ENCODE peak calls at places on chromosomes 12 and 14, in five cellular contexts. J is transverse colon, W is fibroblast of lung, V is foreskin fibroblast, D is ovary. U is an unnamed sample.

GRCh38 chr12:80107221-80107620 is 7.9 kb downstream of the OTOGL start:
- DNase-seq in J (no peak), D (no peak), V (no peak), W (peak), U (peak)

GRCh38 chr12:71556881-71557280 is 106.8 kb downstream of the ZFC3H1 start:
- DNase-seq in V (peak), J (no peak), W (peak), D (no peak), U (peak)

GRCh38 chr12:94553130-94553519 is 93.5 kb upstream of the CEP83 start:
- DNase-seq in V (peak), J (no peak), W (peak), D (peak), U (peak)

GRCh38 chr14:61470261-61470953 is 149.0 kb downstream of the PRKCH start:
- DNase-seq in W (peak), J (no peak), D (no peak), V (peak), U (peak)

GRCh38 chr12:56160160-56160763 is 2.1 kb downstream of the MYL6 start:
- DNase-seq in J (peak), D (no peak), V (peak), W (peak), U (no peak)

GRCh38 chr12:14955876-14956811 is 5.3 kb downstream of the ARHGDIB start:
- DNase-seq in D (no peak), J (no peak), W (no peak), V (no peak), U (no peak)

GRCh38 chr12:6996040-6996441 is 22.2 kb downstream of the LPCAT3 start:
- DNase-seq in W (peak), J (no peak), D (no peak), V (peak), U (peak)

GRCh38 chr12:84772281-84772680 is 140.3 kb downstream of the SLC6A15 start:
- DNase-seq in W (peak), V (no peak), J (no peak), D (no peak), U (peak)

DNA sequence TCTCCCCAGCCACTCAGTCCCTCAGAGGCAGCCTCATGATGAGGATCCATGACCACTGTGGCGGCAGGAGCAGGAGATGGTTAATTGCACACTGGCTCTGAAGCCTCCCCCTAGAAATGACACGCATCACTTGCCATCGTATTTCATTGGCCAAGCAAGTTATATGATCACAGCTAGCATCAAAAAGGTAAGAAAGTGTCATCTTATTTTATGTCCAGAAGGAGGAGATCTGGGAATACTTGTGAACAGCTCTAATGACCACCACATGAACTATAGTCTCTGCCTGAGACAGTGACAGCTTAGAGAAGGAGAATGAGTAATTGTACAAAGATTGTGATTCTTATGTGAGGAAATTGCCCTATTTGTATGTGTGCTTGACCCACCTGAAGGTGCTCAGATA is 363.4 kb downstream of the NUAK1 start:
- DNase-seq in W (peak), J (no peak), V (no peak), D (no peak), U (peak)
- TF ChIP-seq CTCF in W (peak), J (no peak), V (no peak), D (no peak), U (no peak)

GRCh38 chr12:48004039-48004940 is at the start of gene COL2A1:
- DNase-seq in D (no peak), W (no peak), V (no peak), J (no peak), U (peak)

GRCh38 chr12:48004941-48005749 is 869 bp upstream of the COL2A1 start:
- DNase-seq in J (no peak), V (no peak), W (no peak), D (no peak), U (no peak)

GRCh38 chr12:48002179-48002601 is 2.1 kb downstream of the COL2A1 start:
- DNase-seq in W (peak), V (no peak), D (no peak), J (no peak), U (no peak)

GRCh38 chr12:48002773-48003218 is 1.5 kb downstream of the COL2A1 start:
- DNase-seq in W (peak), D (peak), J (peak), V (peak), U (peak)

DNA sequence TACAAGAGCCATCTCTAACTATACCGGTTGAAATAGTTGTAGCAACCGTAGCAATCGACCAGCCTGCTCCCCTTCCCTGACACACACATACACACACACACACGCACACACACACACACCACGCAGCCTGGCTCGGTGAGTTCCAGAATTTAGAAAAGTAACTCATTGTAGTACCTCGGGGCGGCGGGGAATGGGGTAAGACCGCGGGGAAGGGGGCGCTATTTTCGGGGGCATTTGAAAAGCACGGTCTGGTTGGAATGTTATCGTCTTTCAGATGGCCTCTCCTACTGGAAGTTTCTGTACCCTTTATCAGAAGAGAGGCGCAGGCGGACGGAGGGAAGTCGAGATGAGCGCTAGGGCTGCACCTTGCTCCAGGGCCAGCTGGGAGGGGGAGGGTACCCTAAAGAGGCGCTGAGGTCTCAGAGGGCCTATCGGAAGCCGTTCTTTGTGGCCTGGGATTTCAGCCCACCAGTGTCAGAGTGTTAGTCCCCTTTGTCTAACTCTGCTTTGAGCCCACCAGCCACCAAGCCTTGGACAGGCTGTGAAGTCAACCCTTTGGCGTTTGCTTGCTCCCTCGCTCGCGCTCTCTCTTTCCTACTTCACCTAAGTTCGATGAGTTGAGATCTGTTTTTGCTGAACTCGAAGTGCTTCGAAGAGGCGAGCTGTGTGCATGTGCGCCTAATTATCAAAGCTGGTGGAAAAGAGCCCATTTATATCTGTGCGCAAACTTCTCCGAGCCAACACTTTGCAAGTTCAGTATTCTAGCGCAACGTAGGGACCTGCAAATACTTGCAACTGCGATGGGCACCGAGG is 844 bp downstream of the COL2A1 start:
- DNase-seq in D (no peak), W (no peak), J (no peak), V (no peak), U (peak)
- H3K4me3 ChIP-seq in D (peak), W (no peak), J (peak), V (peak), U (no peak)

DNA sequence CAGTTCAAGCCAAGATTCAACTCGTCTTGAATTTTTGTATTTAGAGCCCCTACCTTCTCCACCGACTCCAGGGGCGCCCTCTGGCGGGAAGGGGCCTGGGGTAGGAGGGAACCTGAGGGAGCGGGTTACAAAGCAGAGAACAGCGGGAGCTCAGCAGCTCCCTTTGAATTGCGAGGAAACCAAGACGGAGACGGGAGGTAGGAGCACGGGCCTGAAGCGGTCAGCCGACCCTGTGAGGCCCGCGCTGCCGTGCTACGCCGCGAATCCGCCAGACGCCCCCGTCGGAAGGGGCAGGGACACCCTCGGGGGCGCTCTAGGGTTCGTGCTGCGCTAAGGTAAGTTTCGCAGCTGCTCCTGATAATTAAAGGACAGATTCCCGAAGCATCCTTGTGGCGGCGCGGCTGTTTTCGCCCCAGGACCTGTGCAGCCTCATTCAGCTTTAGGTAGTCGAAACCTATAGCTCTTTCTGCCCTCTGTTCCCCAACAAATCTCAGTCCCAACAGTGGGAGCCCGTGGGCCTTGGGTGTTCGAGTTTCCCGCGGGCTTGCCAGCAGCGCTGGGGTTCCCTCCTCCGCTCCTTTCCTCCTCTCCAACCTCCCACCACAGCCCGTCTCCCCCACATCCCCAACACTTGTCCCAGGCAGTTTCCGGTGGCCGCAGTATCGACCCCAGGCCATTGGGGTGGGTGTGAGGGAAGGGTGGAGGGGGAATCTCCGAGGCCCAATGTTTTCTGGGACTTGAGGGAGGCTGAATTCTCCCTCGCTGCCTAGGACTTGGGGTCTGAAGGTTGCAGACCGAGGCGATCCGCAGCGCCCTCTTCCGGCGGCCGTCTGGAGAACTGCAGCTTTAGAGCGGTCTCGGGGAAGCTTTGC is 5.1 kb upstream of the NKX2-1 start:
- DNase-seq in W (no peak), D (no peak), V (no peak), J (peak), U (no peak)
- TF ChIP-seq CTCF in W (no peak), D (no peak), V (peak), J (peak), U (peak)

GRCh38 chr14:80494769-80495168 is 283.5 kb upstream of the DIO2 start:
- DNase-seq in D (no peak), W (no peak), V (no peak), J (no peak), U (no peak)

GRCh38 chr14:80496090-80496489 is 284.8 kb upstream of the DIO2 start:
- DNase-seq in J (no peak), D (no peak), W (no peak), V (no peak), U (no peak)

GRCh38 chr14:80493620-80494019 is 282.3 kb upstream of the DIO2 start:
- DNase-seq in J (no peak), W (no peak), V (no peak), D (no peak), U (no peak)

DNA sequence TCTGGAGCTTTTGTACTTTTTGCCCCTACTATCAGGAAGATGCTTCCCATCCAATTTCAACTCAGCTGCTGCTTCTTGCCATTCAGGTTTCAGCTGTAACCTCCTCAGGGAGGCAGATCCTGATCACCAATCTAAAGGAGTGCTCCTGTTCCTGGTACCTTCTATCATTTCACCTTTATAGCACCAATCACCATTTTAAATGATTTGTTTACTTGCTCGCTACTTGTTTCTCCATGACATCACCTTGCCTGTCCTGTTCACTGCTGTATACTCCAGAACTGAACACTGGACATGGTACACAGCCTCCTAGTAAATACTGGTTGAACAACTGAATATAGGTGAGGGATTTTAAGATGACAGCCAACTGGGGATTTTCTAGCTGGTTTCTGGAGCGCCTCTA is 287.2 kb upstream of the DIO2 start:
- DNase-seq in D (no peak), W (no peak), V (no peak), J (no peak), U (no peak)
- H3K4me3 ChIP-seq in D (no peak), W (no peak), V (no peak), J (no peak), U (no peak)

GRCh38 chr14:100278702-100279101 is 27.5 kb downstream of the SLC25A29 start:
- DNase-seq in D (no peak), W (peak), V (peak), J (no peak), U (peak)
- TF ChIP-seq CTCF in D (no peak), W (peak), V (peak), J (no peak), U (peak)

DNA sequence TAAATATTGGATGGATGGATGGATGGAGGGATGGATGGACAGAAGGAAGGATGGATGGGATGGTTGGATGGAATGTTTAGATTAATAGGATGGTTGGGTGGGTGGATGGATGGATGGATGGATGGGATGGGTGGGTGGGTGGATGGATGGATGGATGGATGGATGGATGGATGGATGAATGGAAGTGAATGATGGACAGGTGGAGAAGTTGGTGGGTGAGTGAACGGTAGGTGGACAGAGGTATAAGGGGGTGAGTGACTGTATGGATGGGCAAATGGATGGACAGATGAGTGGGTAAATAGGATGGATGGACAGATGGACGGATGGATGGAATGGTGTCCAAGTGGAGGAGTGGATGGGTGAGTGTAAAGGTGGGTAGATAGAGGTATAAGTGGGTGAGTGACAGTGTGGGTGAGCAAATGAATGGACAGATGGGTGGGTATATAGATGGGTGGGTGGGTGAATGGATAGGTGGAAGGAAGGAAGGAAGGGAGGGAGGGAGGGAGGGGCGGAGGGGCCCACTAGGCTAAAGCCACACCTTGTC is 41.9 kb downstream of the HRK start:
- DNase-seq in J (no peak), W (no peak), V (no peak), D (no peak), U (no peak)
- H3K4me3 ChIP-seq in J (no peak), W (no peak), V (no peak), D (no peak), U (no peak)

DNA sequence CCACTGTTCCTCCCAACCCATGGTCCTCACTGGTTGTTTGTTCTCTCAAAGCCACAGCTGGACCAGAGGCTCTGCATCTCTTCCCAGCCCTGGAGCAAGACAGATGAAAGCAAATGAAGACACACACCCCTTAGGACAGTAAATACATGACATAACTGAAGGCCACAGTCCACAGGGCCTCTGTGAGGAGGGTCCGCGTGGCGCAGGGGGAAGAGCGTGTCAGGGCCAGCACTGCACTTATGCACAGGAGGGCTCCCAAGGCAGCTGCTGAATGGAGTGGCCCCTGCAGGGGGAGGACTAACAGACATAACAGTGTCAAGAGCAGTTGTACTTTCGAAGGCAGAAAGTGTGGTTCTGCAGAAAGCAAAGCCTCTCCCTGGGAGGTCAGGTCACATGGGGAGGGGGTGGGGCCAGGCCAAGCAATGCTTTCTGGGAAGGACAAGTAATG is 79.9 kb downstream of the CHGA start:
- DNase-seq in J (no peak), W (no peak), D (no peak), V (no peak), U (no peak)
- TF ChIP-seq CTCF in J (no peak), W (no peak), D (no peak), V (no peak), U (no peak)

DNA sequence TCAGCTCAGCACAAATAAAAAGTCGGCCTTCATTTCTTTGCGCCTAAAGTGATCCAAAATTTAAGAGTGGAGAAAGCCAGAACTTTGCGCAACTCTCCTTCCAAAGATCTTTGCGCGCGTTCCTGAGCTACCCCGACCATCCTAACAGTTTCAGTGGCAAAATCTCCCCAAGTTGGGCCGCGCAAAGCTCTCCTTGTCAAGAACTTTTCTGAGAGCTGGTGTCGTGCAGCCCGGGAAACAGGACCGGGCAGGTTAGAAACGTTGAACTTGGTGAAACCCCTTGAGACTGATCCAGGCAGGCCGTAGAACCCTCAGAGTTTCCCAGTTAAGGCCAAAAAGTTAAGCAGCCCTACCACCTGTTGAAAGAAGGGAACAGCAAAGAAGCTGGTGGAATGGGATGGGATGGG is 984 bp downstream of the DBX2 start:
- DNase-seq in W (peak), V (no peak), J (no peak), D (no peak), U (peak)
- H3K4me3 ChIP-seq in W (no peak), V (no peak), J (no peak), D (no peak), U (no peak)

DNA sequence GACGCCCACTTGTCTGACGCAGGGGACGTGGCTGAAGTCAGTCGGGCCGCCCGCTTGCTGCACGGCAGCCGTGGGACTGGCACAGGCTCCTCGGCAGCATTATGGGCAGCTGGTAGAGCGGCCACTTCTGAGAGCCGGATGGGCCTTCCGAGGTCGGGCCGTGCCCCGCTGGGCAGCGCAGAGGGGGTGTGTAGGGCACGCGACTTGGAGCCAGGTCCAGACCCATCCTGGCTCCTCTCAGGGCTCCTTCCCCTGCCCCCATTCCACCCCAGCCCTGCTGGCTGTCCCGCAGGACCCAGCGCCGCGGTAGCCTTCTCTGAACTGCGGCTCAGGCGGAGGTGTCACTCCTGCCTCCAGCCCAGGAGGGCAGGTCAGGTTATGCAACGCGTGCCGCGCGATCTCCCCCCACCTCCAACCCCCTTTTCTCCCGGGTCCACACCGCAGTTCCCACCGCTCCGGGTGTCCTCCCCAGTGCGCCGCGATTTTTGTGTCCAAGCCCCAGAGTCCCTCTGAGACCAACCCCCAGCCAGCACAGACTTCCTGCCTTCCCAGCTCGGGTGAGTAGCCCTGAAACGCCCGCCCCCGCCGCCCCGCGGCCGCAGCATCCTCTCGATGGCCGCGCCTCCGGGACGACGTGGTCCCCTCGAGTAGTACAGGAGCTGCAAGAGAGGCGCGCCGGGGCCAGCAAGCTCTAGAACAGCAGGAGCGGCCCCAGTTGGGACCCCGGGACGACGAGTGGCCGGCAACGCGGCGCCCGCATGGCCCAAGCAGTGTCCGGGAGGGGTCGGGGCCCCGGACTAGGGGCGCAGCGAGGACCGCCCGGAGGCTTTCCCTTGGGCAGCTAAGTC is 41.1 kb upstream of the CAPRIN2 start:
- DNase-seq in J (peak), W (peak), V (peak), D (peak), U (peak)
- TF ChIP-seq CTCF in J (no peak), W (no peak), V (no peak), D (no peak), U (no peak)

U was measured in astrocyte of the spinal cord.